ENCODE peak calls at places on chromosomes 16 and 17, in ten cellular contexts. G, F, J, A, K, O, S, P, I and Y are unnamed samples.

GRCh38 chr17:35797918-35798317 is 2.5 kb upstream of the MMP28 start:
- DNase-seq in G (no peak), F (no peak), J (no peak), A (no peak), K (no peak), O (no peak), S (no peak), P (no peak), I (no peak), Y (no peak)

GRCh38 chr17:82287849-82288601 is 14.5 kb upstream of the CSNK1D start:
- DNase-seq in G (no peak), F (peak), J (no peak), A (no peak), K (no peak), O (peak), S (no peak), P (no peak), I (peak), Y (no peak)

GRCh38 chr16:86714166-86714565 is 135.8 kb downstream of the FOXL1 start:
- DNase-seq in G (no peak), F (peak), J (peak), A (peak), K (peak), O (no peak), S (peak), P (no peak), I (peak), Y (no peak)

GRCh38 chr17:28131592-28131991 is 89.1 kb downstream of the NLK start:
- DNase-seq in G (no peak), F (no peak), J (no peak), A (no peak), K (no peak), O (no peak), S (no peak), P (no peak), I (peak), Y (no peak)

GRCh38 chr17:75773121-75773807 is 8.3 kb upstream of the GALK1 start:
- DNase-seq in G (no peak), F (no peak), J (no peak), A (no peak), K (no peak), O (peak), S (peak), P (no peak), I (no peak), Y (no peak)

GRCh38 chr16:84925773-84926372 is 85.5 kb downstream of the ZDHHC7 start:
- DNase-seq in G (no peak), F (no peak), J (no peak), A (no peak), K (no peak), O (no peak), S (no peak), P (no peak), I (no peak), Y (no peak)

GRCh38 chr17:19533718-19534561 is at the start of gene SLC47A1:
- DNase-seq in G (no peak), F (no peak), J (peak), A (peak), K (peak), O (no peak), S (peak), P (no peak), I (no peak), Y (no peak)

GRCh38 chr17:973053-973452 is 6.5 kb downstream of the NXN start:
- DNase-seq in G (no peak), F (peak), J (no peak), A (no peak), K (no peak), O (no peak), S (peak), P (no peak), I (no peak), Y (no peak)

GRCh38 chr17:68085751-68086445 is 50.4 kb downstream of the KPNA2 start:
- DNase-seq in G (no peak), F (no peak), J (no peak), A (peak), K (no peak), O (no peak), S (peak), P (peak), I (no peak), Y (no peak)

GRCh38 chr17:39096435-39097158 is 54.8 kb downstream of the PLXDC1 start:
- DNase-seq in G (peak), F (no peak), J (no peak), A (no peak), K (no peak), O (no peak), S (no peak), P (peak), I (no peak), Y (no peak)

GRCh38 chr16:15775209-15775608 is 81.6 kb downstream of the MYH11 start:
- DNase-seq in G (no peak), F (peak), J (no peak), A (no peak), K (peak), O (no peak), S (peak), P (peak), I (peak), Y (no peak)

GRCh38 chr16:79864781-79865391 is 264.3 kb upstream of the MAF start:
- DNase-seq in G (no peak), F (no peak), J (peak), A (no peak), K (no peak), O (no peak), S (no peak), P (no peak), I (no peak), Y (no peak)

GRCh38 chr17:38357488-38358123 is 6.0 kb downstream of the SOCS7 start:
- DNase-seq in G (no peak), F (no peak), J (no peak), A (no peak), K (peak), O (no peak), S (no peak), P (no peak), I (no peak), Y (peak)

GRCh38 chr17:5416886-5417285 is 2.6 kb downstream of the NUP88 start:
- DNase-seq in G (no peak), F (peak), J (no peak), A (no peak), K (no peak), O (no peak), S (no peak), P (no peak), I (no peak), Y (no peak)

GRCh38 chr16:82404586-82405315 is 222.0 kb upstream of the CDH13 start:
- DNase-seq in G (no peak), F (no peak), J (no peak), A (no peak), K (no peak), O (no peak), S (no peak), P (no peak), I (no peak), Y (no peak)

GRCh38 chr17:77036841-77037381 is 103.9 kb upstream of the SEC14L1 start:
- DNase-seq in G (no peak), F (no peak), J (no peak), A (no peak), K (no peak), O (no peak), S (no peak), P (peak), I (no peak), Y (peak)

GRCh38 chr16:74073471-74073870 is 223.1 kb upstream of the PSMD7 start:
- DNase-seq in G (no peak), F (no peak), J (no peak), A (no peak), K (peak), O (no peak), S (no peak), P (no peak), I (peak), Y (no peak)

GRCh38 chr17:14886200-14886739 is 378.9 kb downstream of the PMP22 start:
- DNase-seq in G (no peak), F (peak), J (peak), A (peak), K (peak), O (no peak), S (peak), P (peak), I (peak), Y (no peak)

DNA sequence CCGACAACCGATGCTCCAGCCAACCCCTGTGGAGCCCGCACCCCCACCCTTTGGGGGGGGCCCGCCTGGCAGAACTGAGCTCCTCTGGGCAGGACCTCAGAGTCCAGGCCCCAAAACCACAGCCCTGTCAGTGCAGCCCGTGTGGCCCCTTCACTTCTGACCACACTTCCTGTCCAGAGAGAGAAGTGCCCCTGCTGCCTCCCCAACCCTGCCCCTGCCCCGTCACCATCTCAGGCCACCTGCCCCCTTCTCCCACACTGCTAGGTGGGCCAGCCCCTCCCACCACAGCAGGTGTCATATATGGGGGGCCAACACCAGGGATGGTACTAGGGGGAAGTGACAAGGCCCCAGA is 17.9 kb downstream of the NGFR start:
- DNase-seq in G (no peak), F (no peak), J (no peak), A (no peak), K (no peak), O (no peak), S (no peak), P (no peak), I (no peak), Y (no peak)
- H3K27ac ChIP-seq in G (no peak), F (no peak), J (no peak), A (no peak), K (no peak), O (peak), S (no peak), P (no peak), I (no peak), Y (no peak)

GRCh38 chr17:63833741-63834373 is 6.4 kb upstream of the FTSJ3 start:
- DNase-seq in G (no peak), F (no peak), J (no peak), A (no peak), K (no peak), O (no peak), S (no peak), P (no peak), I (no peak), Y (no peak)
- H3K27ac ChIP-seq in G (no peak), F (no peak), J (no peak), A (no peak), K (no peak), O (peak), S (no peak), P (no peak), I (no peak), Y (no peak)

GRCh38 chr17:46873941-46874645 is 22.7 kb downstream of the WNT9B start:
- DNase-seq in G (no peak), F (no peak), J (no peak), A (no peak), K (no peak), O (no peak), S (no peak), P (no peak), I (no peak), Y (no peak)
- H3K27ac ChIP-seq in G (no peak), F (no peak), J (no peak), A (no peak), K (no peak), O (no peak), S (no peak), P (no peak), I (no peak), Y (no peak)

GRCh38 chr17:29720471-29720990 is 97.8 kb upstream of the CORO6 start:
- DNase-seq in G (no peak), F (no peak), J (no peak), A (no peak), K (no peak), O (no peak), S (no peak), P (no peak), I (no peak), Y (no peak)

GRCh38 chr17:29715680-29716079 is 93.0 kb upstream of the CORO6 start:
- DNase-seq in G (no peak), F (no peak), J (no peak), A (no peak), K (no peak), O (no peak), S (peak), P (no peak), I (no peak), Y (no peak)

GRCh38 chr17:29718446-29719039 is 95.8 kb upstream of the CORO6 start:
- DNase-seq in G (no peak), F (no peak), J (no peak), A (no peak), K (no peak), O (no peak), S (no peak), P (no peak), I (no peak), Y (no peak)

GRCh38 chr17:29719469-29719868 is 96.8 kb upstream of the CORO6 start:
- DNase-seq in G (no peak), F (no peak), J (no peak), A (no peak), K (no peak), O (no peak), S (no peak), P (no peak), I (no peak), Y (no peak)

DNA sequence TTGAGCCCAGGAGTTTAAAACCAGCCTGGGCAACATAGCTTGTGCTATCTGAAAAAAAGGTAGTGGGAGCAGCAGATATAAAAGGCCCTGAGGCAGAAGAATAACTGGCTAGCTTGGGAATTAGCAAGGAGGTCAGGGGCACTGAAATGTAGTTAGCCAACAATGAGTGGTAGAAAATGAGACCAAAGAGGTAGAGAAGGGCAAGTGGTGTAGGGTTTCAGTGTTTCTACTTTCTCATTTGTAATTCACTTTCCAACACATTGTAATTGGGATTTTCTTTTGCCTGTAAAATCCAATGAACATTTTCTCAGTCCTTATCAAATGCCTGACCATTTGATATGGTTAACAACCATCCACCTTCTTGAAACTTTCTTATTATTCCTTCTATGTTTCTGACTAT is 95.1 kb upstream of the CORO6 start:
- DNase-seq in G (no peak), F (no peak), J (no peak), A (no peak), K (no peak), O (no peak), S (no peak), P (no peak), I (no peak), Y (no peak)
- H3K27ac ChIP-seq in G (no peak), F (no peak), J (no peak), A (no peak), K (no peak), O (no peak), S (no peak), P (peak), I (no peak), Y (no peak)

GRCh38 chr17:43389022-43389947 is 9.5 kb upstream of the ARL4D start:
- DNase-seq in G (peak), F (peak), J (peak), A (peak), K (peak), O (peak), S (peak), P (peak), I (peak), Y (peak)
- H3K27ac ChIP-seq in G (peak), F (peak), J (peak), A (peak), K (peak), O (peak), S (peak), P (peak), I (peak), Y (peak)